ENCODE peak calls at places on chromosomes 12 and 14, in nine cellular contexts. One of them, this sample, is unnamed.
A peak's percentile ranks its signal among the peaks of the same experiment; 100 is the strongest.

GRCh38 chr14:32998433-32998832 is 59.8 kb downstream of the NPAS3 start:
- DNase-seq in colonic mucosa: no peak
- DNase-seq in Caco-2: no peak
- DNase-seq in GM06990: no peak
- DNase-seq in left ventricle myocardium inferior: no peak
- DNase-seq in AG10803: peak; percentile 21
- DNase-seq in fibroblast of the aortic adventitia: peak; percentile 35
- DNase-seq in tibial artery: no peak
- DNase-seq in gastrocnemius medialis: no peak
- DNase-seq in this sample: peak; percentile 63

GRCh38 chr12:27864521-27864920 is 84.5 kb upstream of the MANSC4 start:
- DNase-seq in colonic mucosa: no peak
- DNase-seq in Caco-2: no peak
- DNase-seq in GM06990: no peak
- DNase-seq in left ventricle myocardium inferior: no peak
- DNase-seq in AG10803: no peak
- DNase-seq in fibroblast of the aortic adventitia: no peak
- DNase-seq in tibial artery: no peak
- DNase-seq in gastrocnemius medialis: no peak
- DNase-seq in this sample: peak; percentile 44

GRCh38 chr14:31568671-31569070 is 7.5 kb downstream of the NUBPL start:
- DNase-seq in colonic mucosa: no peak
- DNase-seq in Caco-2: no peak
- DNase-seq in GM06990: no peak
- DNase-seq in left ventricle myocardium inferior: no peak
- DNase-seq in AG10803: peak; percentile 57
- DNase-seq in fibroblast of the aortic adventitia: peak; percentile 73
- DNase-seq in tibial artery: no peak
- DNase-seq in gastrocnemius medialis: no peak
- DNase-seq in this sample: peak; percentile 81

GRCh38 chr12:46553266-46553665 is 180.7 kb upstream of the SLC38A2 start:
- DNase-seq in colonic mucosa: no peak
- DNase-seq in Caco-2: no peak
- DNase-seq in GM06990: no peak
- DNase-seq in left ventricle myocardium inferior: no peak
- DNase-seq in AG10803: peak; percentile 61
- DNase-seq in fibroblast of the aortic adventitia: peak; percentile 74
- DNase-seq in tibial artery: peak; percentile 41
- DNase-seq in gastrocnemius medialis: peak; percentile 63
- DNase-seq in this sample: peak; percentile 70

GRCh38 chr12:52486166-52487105 is 6.6 kb downstream of the KRT6A start:
- DNase-seq in colonic mucosa: no peak
- DNase-seq in Caco-2: no peak
- DNase-seq in GM06990: no peak
- DNase-seq in left ventricle myocardium inferior: no peak
- DNase-seq in AG10803: no peak
- DNase-seq in fibroblast of the aortic adventitia: no peak
- DNase-seq in tibial artery: no peak
- DNase-seq in gastrocnemius medialis: no peak
- DNase-seq in this sample: no peak

GRCh38 chr14:73725116-73726024 is 11.2 kb upstream of the PNMA1 start:
- DNase-seq in colonic mucosa: no peak
- DNase-seq in Caco-2: no peak
- DNase-seq in GM06990: no peak
- DNase-seq in left ventricle myocardium inferior: no peak
- DNase-seq in AG10803: no peak
- DNase-seq in fibroblast of the aortic adventitia: peak; percentile 55
- DNase-seq in tibial artery: no peak
- DNase-seq in gastrocnemius medialis: peak; percentile 66
- DNase-seq in this sample: peak; percentile 52

GRCh38 chr12:55470088-55470830 is at the start of gene OR6C70:
- DNase-seq in colonic mucosa: no peak
- DNase-seq in Caco-2: no peak
- DNase-seq in GM06990: no peak
- DNase-seq in left ventricle myocardium inferior: no peak
- DNase-seq in AG10803: no peak
- DNase-seq in fibroblast of the aortic adventitia: no peak
- DNase-seq in tibial artery: no peak
- DNase-seq in gastrocnemius medialis: no peak
- DNase-seq in this sample: no peak

GRCh38 chr14:58296731-58297130 is 1.6 kb upstream of the ARID4A start:
- DNase-seq in colonic mucosa: no peak
- DNase-seq in Caco-2: no peak
- DNase-seq in GM06990: no peak
- DNase-seq in left ventricle myocardium inferior: no peak
- DNase-seq in AG10803: no peak
- DNase-seq in fibroblast of the aortic adventitia: peak; percentile 21
- DNase-seq in tibial artery: no peak
- DNase-seq in gastrocnemius medialis: no peak
- DNase-seq in this sample: peak; percentile 13

GRCh38 chr12:129096184-129096583 is 242.9 kb downstream of the GLT1D1 start:
- DNase-seq in colonic mucosa: no peak
- DNase-seq in Caco-2: no peak
- DNase-seq in GM06990: no peak
- DNase-seq in left ventricle myocardium inferior: no peak
- DNase-seq in AG10803: no peak
- DNase-seq in fibroblast of the aortic adventitia: no peak
- DNase-seq in tibial artery: no peak
- DNase-seq in gastrocnemius medialis: no peak
- DNase-seq in this sample: no peak

GRCh38 chr12:1173806-1174617 is 183.0 kb downstream of the ERC1 start:
- DNase-seq in colonic mucosa: no peak
- DNase-seq in Caco-2: no peak
- DNase-seq in GM06990: no peak
- DNase-seq in left ventricle myocardium inferior: no peak
- DNase-seq in AG10803: no peak
- DNase-seq in fibroblast of the aortic adventitia: no peak
- DNase-seq in tibial artery: no peak
- DNase-seq in gastrocnemius medialis: no peak
- DNase-seq in this sample: no peak

GRCh38 chr14:22176930-22177329 is 412.1 kb downstream of the DAD1 start:
- DNase-seq in colonic mucosa: no peak
- DNase-seq in Caco-2: no peak
- DNase-seq in GM06990: no peak
- DNase-seq in left ventricle myocardium inferior: no peak
- DNase-seq in AG10803: no peak
- DNase-seq in fibroblast of the aortic adventitia: no peak
- DNase-seq in tibial artery: no peak
- DNase-seq in gastrocnemius medialis: no peak
- DNase-seq in this sample: no peak

GRCh38 chr12:48980953-48981756 is 3.0 kb downstream of the WNT1 start:
- DNase-seq in colonic mucosa: no peak
- DNase-seq in Caco-2: peak; percentile 70
- DNase-seq in GM06990: peak; percentile 54
- DNase-seq in left ventricle myocardium inferior: no peak
- DNase-seq in AG10803: no peak
- DNase-seq in fibroblast of the aortic adventitia: no peak
- DNase-seq in tibial artery: no peak
- DNase-seq in gastrocnemius medialis: no peak
- DNase-seq in this sample: no peak
- H3K4me3 ChIP-seq in colonic mucosa: peak overlapping the region; percentile 27
- H3K4me3 ChIP-seq in Caco-2: peak overlapping the region; percentile 48
- H3K4me3 ChIP-seq in GM06990: peak overlapping the region; percentile 18
- H3K4me3 ChIP-seq in left ventricle myocardium inferior: peak overlapping the region; percentile 59
- H3K4me3 ChIP-seq in AG10803: no peak overlapping the region
- H3K4me3 ChIP-seq in fibroblast of the aortic adventitia: no peak overlapping the region
- H3K4me3 ChIP-seq in tibial artery: peak overlapping the region; percentile 4
- H3K4me3 ChIP-seq in gastrocnemius medialis: peak overlapping the region; percentile 50
- H3K4me3 ChIP-seq in this sample: no peak overlapping the region

GRCh38 chr14:106605548-106606448 is 1079.4 kb downstream of the TMEM121 start:
- DNase-seq in colonic mucosa: peak; percentile 47
- DNase-seq in Caco-2: peak; percentile 64
- DNase-seq in GM06990: peak; percentile 80
- DNase-seq in left ventricle myocardium inferior: peak; percentile 18
- DNase-seq in AG10803: no peak
- DNase-seq in fibroblast of the aortic adventitia: no peak
- DNase-seq in tibial artery: no peak
- DNase-seq in gastrocnemius medialis: no peak
- DNase-seq in this sample: no peak
- TF ChIP-seq CTCF in colonic mucosa: no peak
- TF ChIP-seq CTCF in Caco-2: peak; percentile 49
- TF ChIP-seq CTCF in GM06990: peak; percentile 81
- TF ChIP-seq CTCF in left ventricle myocardium inferior: no peak
- TF ChIP-seq CTCF in AG10803: no peak
- TF ChIP-seq CTCF in fibroblast of the aortic adventitia: no peak
- TF ChIP-seq CTCF in tibial artery: no peak
- TF ChIP-seq CTCF in gastrocnemius medialis: no peak
- TF ChIP-seq CTCF in this sample: no peak

DNA sequence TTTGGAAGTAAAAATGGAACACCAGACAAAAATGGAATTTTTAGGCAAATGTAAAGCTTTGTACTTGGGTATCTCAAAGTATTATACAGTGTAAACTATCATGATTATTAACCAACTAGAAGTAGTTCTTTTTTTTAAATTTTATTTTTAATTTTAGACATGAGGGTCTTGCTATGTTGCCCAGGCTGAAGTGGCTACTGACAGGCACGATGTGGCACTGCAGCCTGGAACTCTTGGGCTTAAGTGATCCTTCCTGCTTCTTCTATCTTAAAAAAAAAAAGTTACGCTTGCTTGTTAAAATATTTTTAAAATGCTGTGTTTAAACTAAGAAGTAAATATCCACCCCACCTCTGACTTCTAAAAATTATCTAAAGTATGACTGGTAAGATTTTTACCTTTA is 1.9 kb upstream of the FUT8 start:
- DNase-seq in colonic mucosa: no peak
- DNase-seq in Caco-2: no peak
- DNase-seq in GM06990: no peak
- DNase-seq in left ventricle myocardium inferior: no peak
- DNase-seq in AG10803: no peak
- DNase-seq in fibroblast of the aortic adventitia: no peak
- DNase-seq in tibial artery: no peak
- DNase-seq in gastrocnemius medialis: no peak
- DNase-seq in this sample: no peak
- H3K4me3 ChIP-seq in colonic mucosa: no peak overlapping the region
- H3K4me3 ChIP-seq in Caco-2: no peak overlapping the region
- H3K4me3 ChIP-seq in GM06990: peak overlapping the region; percentile 87
- H3K4me3 ChIP-seq in left ventricle myocardium inferior: no peak overlapping the region
- H3K4me3 ChIP-seq in AG10803: no peak overlapping the region
- H3K4me3 ChIP-seq in fibroblast of the aortic adventitia: peak overlapping the region; percentile 75
- H3K4me3 ChIP-seq in tibial artery: no peak overlapping the region
- H3K4me3 ChIP-seq in gastrocnemius medialis: no peak overlapping the region
- H3K4me3 ChIP-seq in this sample: no peak overlapping the region

GRCh38 chr12:121697093-121697698 is 15.4 kb upstream of the TMEM120B start:
- DNase-seq in colonic mucosa: peak; percentile 45
- DNase-seq in Caco-2: no peak
- DNase-seq in GM06990: no peak
- DNase-seq in left ventricle myocardium inferior: no peak
- DNase-seq in AG10803: peak; percentile 51
- DNase-seq in fibroblast of the aortic adventitia: peak; percentile 80
- DNase-seq in tibial artery: no peak
- DNase-seq in gastrocnemius medialis: no peak
- DNase-seq in this sample: peak; percentile 69
- TF ChIP-seq CTCF in colonic mucosa: peak; percentile 53
- TF ChIP-seq CTCF in Caco-2: peak; percentile 33
- TF ChIP-seq CTCF in GM06990: peak; percentile 24
- TF ChIP-seq CTCF in left ventricle myocardium inferior: peak; percentile 68
- TF ChIP-seq CTCF in AG10803: peak; percentile 56
- TF ChIP-seq CTCF in fibroblast of the aortic adventitia: peak; percentile 21
- TF ChIP-seq CTCF in tibial artery: peak; percentile 48
- TF ChIP-seq CTCF in gastrocnemius medialis: peak; percentile 76
- TF ChIP-seq CTCF in this sample: peak; percentile 34

GRCh38 chr12:13980548-13981295 is 680 bp downstream of the GRIN2B start:
- DNase-seq in colonic mucosa: no peak
- DNase-seq in Caco-2: no peak
- DNase-seq in GM06990: peak; percentile 8
- DNase-seq in left ventricle myocardium inferior: no peak
- DNase-seq in AG10803: no peak
- DNase-seq in fibroblast of the aortic adventitia: no peak
- DNase-seq in tibial artery: no peak
- DNase-seq in gastrocnemius medialis: no peak
- DNase-seq in this sample: no peak
- H3K4me3 ChIP-seq in colonic mucosa: peak overlapping the region; percentile 29
- H3K4me3 ChIP-seq in Caco-2: peak overlapping the region; percentile 91
- H3K4me3 ChIP-seq in GM06990: no peak overlapping the region
- H3K4me3 ChIP-seq in left ventricle myocardium inferior: peak overlapping the region; percentile 58
- H3K4me3 ChIP-seq in AG10803: no peak overlapping the region
- H3K4me3 ChIP-seq in fibroblast of the aortic adventitia: no peak overlapping the region
- H3K4me3 ChIP-seq in tibial artery: no peak overlapping the region
- H3K4me3 ChIP-seq in gastrocnemius medialis: peak overlapping the region; percentile 39
- H3K4me3 ChIP-seq in this sample: no peak overlapping the region

GRCh38 chr14:21024668-21025373 is at the start of gene NDRG2:
- DNase-seq in colonic mucosa: peak; percentile 91
- DNase-seq in Caco-2: peak; percentile 84
- DNase-seq in GM06990: peak; percentile 31
- DNase-seq in left ventricle myocardium inferior: peak; percentile 89
- DNase-seq in AG10803: no peak
- DNase-seq in fibroblast of the aortic adventitia: no peak
- DNase-seq in tibial artery: peak; percentile 82
- DNase-seq in gastrocnemius medialis: peak; percentile 82
- DNase-seq in this sample: peak; percentile 32
- TF ChIP-seq CTCF in colonic mucosa: no peak
- TF ChIP-seq CTCF in Caco-2: no peak
- TF ChIP-seq CTCF in GM06990: no peak
- TF ChIP-seq CTCF in left ventricle myocardium inferior: no peak
- TF ChIP-seq CTCF in AG10803: no peak
- TF ChIP-seq CTCF in fibroblast of the aortic adventitia: no peak
- TF ChIP-seq CTCF in tibial artery: no peak
- TF ChIP-seq CTCF in gastrocnemius medialis: no peak
- TF ChIP-seq CTCF in this sample: no peak

DNA sequence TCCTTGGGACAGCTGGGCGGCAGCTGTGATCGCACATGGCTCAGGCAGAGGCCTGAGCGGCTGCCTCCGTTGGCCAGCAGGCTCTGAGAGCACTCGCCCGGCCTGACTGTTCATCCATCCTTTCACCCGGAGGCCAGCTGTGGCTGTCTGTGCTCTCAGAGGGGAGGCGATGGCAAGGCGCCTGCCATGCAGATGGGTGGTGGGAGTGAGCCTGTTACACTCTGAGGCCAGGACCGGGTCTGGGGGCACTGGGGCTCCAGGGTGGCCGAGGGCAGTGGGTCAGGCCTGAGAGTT is 292.3 kb downstream of the TMEM121 start:
- DNase-seq in colonic mucosa: no peak
- DNase-seq in Caco-2: no peak
- DNase-seq in GM06990: no peak
- DNase-seq in left ventricle myocardium inferior: no peak
- DNase-seq in AG10803: no peak
- DNase-seq in fibroblast of the aortic adventitia: no peak
- DNase-seq in tibial artery: no peak
- DNase-seq in gastrocnemius medialis: no peak
- DNase-seq in this sample: no peak
- H3K4me3 ChIP-seq in colonic mucosa: no peak overlapping the region
- H3K4me3 ChIP-seq in Caco-2: no peak overlapping the region
- H3K4me3 ChIP-seq in GM06990: no peak overlapping the region
- H3K4me3 ChIP-seq in left ventricle myocardium inferior: no peak overlapping the region
- H3K4me3 ChIP-seq in AG10803: no peak overlapping the region
- H3K4me3 ChIP-seq in fibroblast of the aortic adventitia: no peak overlapping the region
- H3K4me3 ChIP-seq in tibial artery: no peak overlapping the region
- H3K4me3 ChIP-seq in gastrocnemius medialis: no peak overlapping the region
- H3K4me3 ChIP-seq in this sample: no peak overlapping the region

GRCh38 chr12:65651060-65651459 is 173.2 kb upstream of the HMGA2 start:
- DNase-seq in colonic mucosa: no peak
- DNase-seq in Caco-2: no peak
- DNase-seq in GM06990: no peak
- DNase-seq in left ventricle myocardium inferior: no peak
- DNase-seq in AG10803: no peak
- DNase-seq in fibroblast of the aortic adventitia: no peak
- DNase-seq in tibial artery: no peak
- DNase-seq in gastrocnemius medialis: no peak
- DNase-seq in this sample: no peak
- TF ChIP-seq CTCF in colonic mucosa: no peak
- TF ChIP-seq CTCF in Caco-2: no peak
- TF ChIP-seq CTCF in GM06990: no peak
- TF ChIP-seq CTCF in left ventricle myocardium inferior: no peak
- TF ChIP-seq CTCF in AG10803: no peak
- TF ChIP-seq CTCF in fibroblast of the aortic adventitia: no peak
- TF ChIP-seq CTCF in tibial artery: no peak
- TF ChIP-seq CTCF in gastrocnemius medialis: no peak
- TF ChIP-seq CTCF in this sample: no peak

GRCh38 chr12:53994691-53995310 is 5.2 kb upstream of the HOXC9 start:
- DNase-seq in colonic mucosa: no peak
- DNase-seq in Caco-2: no peak
- DNase-seq in GM06990: no peak
- DNase-seq in left ventricle myocardium inferior: no peak
- DNase-seq in AG10803: no peak
- DNase-seq in fibroblast of the aortic adventitia: no peak
- DNase-seq in tibial artery: no peak
- DNase-seq in gastrocnemius medialis: no peak
- DNase-seq in this sample: no peak
- H3K4me3 ChIP-seq in colonic mucosa: no peak overlapping the region
- H3K4me3 ChIP-seq in Caco-2: peak overlapping the region; percentile 63
- H3K4me3 ChIP-seq in GM06990: no peak overlapping the region
- H3K4me3 ChIP-seq in left ventricle myocardium inferior: peak overlapping the region; percentile 66
- H3K4me3 ChIP-seq in AG10803: peak overlapping the region; percentile 98
- H3K4me3 ChIP-seq in fibroblast of the aortic adventitia: no peak overlapping the region
- H3K4me3 ChIP-seq in tibial artery: peak overlapping the region; percentile 76
- H3K4me3 ChIP-seq in gastrocnemius medialis: peak overlapping the region; percentile 88
- H3K4me3 ChIP-seq in this sample: no peak overlapping the region

This sample was measured in choroid plexus epithelial cell.